ENCODE peak calls at places on chromosomes 2 and 18, in four cellular contexts. K, M, V and B are unnamed samples. For H3K36me3, the result is how much of the 10 kb centered on the place peaks cover.

GRCh38 chr18:33372442-33372841 is 68.1 kb downstream of the CCDC178 start:
- DNase-seq in K (no peak), M (no peak), V (no peak), B (no peak)

GRCh38 chr2:232075080-232075479 is 113.6 kb downstream of the DIS3L2 start:
- DNase-seq in K (no peak), M (no peak), V (no peak), B (no peak)

GRCh38 chr2:88669371-88670214 is 21.9 kb upstream of the RPIA start:
- DNase-seq in K (peak), M (no peak), V (no peak), B (no peak)

GRCh38 chr2:179677148-179677688 is 184.2 kb downstream of the ZNF385B start:
- DNase-seq in K (no peak), M (no peak), V (no peak), B (no peak)

GRCh38 chr2:121650554-121650930 is 1.3 kb upstream of the CLASP1 start:
- DNase-seq in K (peak), M (no peak), V (no peak), B (no peak)

GRCh38 chr2:23589739-23590138 is 204.8 kb downstream of the KLHL29 start:
- DNase-seq in K (no peak), M (no peak), V (no peak), B (no peak)

GRCh38 chr18:45920367-45920766 is 46.8 kb downstream of the EPG5 start:
- DNase-seq in K (no peak), M (no peak), V (peak), B (no peak)

GRCh38 chr2:20224191-20224715 is 677 bp downstream of the SDC1 start:
- DNase-seq in K (no peak), M (peak), V (no peak), B (no peak)

GRCh38 chr18:29161429-29161828 is 984.5 kb upstream of the CDH2 start:
- DNase-seq in K (no peak), M (no peak), V (no peak), B (no peak)

GRCh38 chr2:55961318-55961911 is 37.8 kb upstream of the EFEMP1 start:
- DNase-seq in K (no peak), M (no peak), V (no peak), B (peak)

GRCh38 chr2:231167745-231168459 is 30.5 kb upstream of the ARMC9 start:
- DNase-seq in K (no peak), M (no peak), V (no peak), B (no peak)

GRCh38 chr2:152497481-152498052 is 162.6 kb downstream of the FMNL2 start:
- DNase-seq in K (no peak), M (no peak), V (no peak), B (no peak)

GRCh38 chr18:64134044-64134757 is 14.7 kb downstream of the LINC00305 start:
- DNase-seq in K (no peak), M (no peak), V (no peak), B (peak)

GRCh38 chr2:216583157-216583556 is 50.1 kb upstream of the IGFBP2 start:
- DNase-seq in K (no peak), M (no peak), V (no peak), B (no peak)

GRCh38 chr2:182980115-182980514 is 58.1 kb downstream of the NCKAP1 start:
- DNase-seq in K (no peak), M (no peak), V (no peak), B (no peak)

GRCh38 chr2:29011650-29012060 is 30.6 kb downstream of the TOGARAM2 start:
- DNase-seq in K (peak), M (no peak), V (no peak), B (no peak)

GRCh38 chr18:79521806-79522205 is 126.1 kb downstream of the NFATC1 start:
- DNase-seq in K (no peak), M (no peak), V (no peak), B (no peak)

GRCh38 chr2:239532305-239532649 is 131.5 kb upstream of the HDAC4 start:
- DNase-seq in K (no peak), M (no peak), V (no peak), B (no peak)

GRCh38 chr2:21696900-21697299 is 573.1 kb downstream of the TDRD15 start:
- DNase-seq in K (no peak), M (no peak), V (no peak), B (no peak)

GRCh38 chr18:58657494-58657893 is 13.8 kb upstream of the MALT1 start:
- DNase-seq in K (no peak), M (no peak), V (no peak), B (no peak)

GRCh38 chr2:120720176-120720575 is 15.5 kb upstream of the GLI2 start:
- DNase-seq in K (no peak), M (no peak), V (no peak), B (no peak)

GRCh38 chr2:185227391-185227790 is 511.2 kb upstream of the FSIP2 start:
- DNase-seq in K (no peak), M (no peak), V (no peak), B (no peak)

GRCh38 chr2:177255227-177255601 is 9.3 kb downstream of the NFE2L2 start:
- DNase-seq in K (no peak), M (no peak), V (no peak), B (no peak)
- H3K36me3 ChIP-seq in K (under half), M (under half), V (under half), B (under half)

GRCh38 chr2:46555011-46555410 is 75.6 kb downstream of the TMEM247 start:
- DNase-seq in K (no peak), M (peak), V (no peak), B (no peak)
- H3K4me3 ChIP-seq in K (no peak), M (peak), V (no peak), B (no peak)

GRCh38 chr2:219229375-219230200 is at the start of the genes ANKZF1 and ATG9A:
- DNase-seq in K (peak), M (peak), V (peak), B (no peak)
- H3K36me3 ChIP-seq in K (under half), M (under half), V (under half), B (under half)

GRCh38 chr18:62586148-62586774 is 63.4 kb downstream of the ZCCHC2 start:
- DNase-seq in K (peak), M (peak), V (peak), B (peak)
- H3K4me3 ChIP-seq in K (no peak), M (no peak), V (no peak), B (no peak)

GRCh38 chr2:217987391-217987790 is 15.4 kb downstream of the TNS1 start:
- DNase-seq in K (no peak), M (no peak), V (no peak), B (no peak)

GRCh38 chr2:217988014-217988839 is 14.6 kb downstream of the TNS1 start:
- DNase-seq in K (peak), M (peak), V (peak), B (peak)

GRCh38 chr2:217989221-217989948 is 13.4 kb downstream of the TNS1 start:
- DNase-seq in K (no peak), M (no peak), V (no peak), B (no peak)

GRCh38 chr2:217990389-217990788 is 12.4 kb downstream of the TNS1 start:
- DNase-seq in K (no peak), M (no peak), V (no peak), B (no peak)

GRCh38 chr2:217988840-217989204 is 14.0 kb downstream of the TNS1 start:
- DNase-seq in K (no peak), M (no peak), V (no peak), B (no peak)
- H3K36me3 ChIP-seq in K (under half), M (under half), V (under half), B (under half)

GRCh38 chr18:22268641-22269128 is 99.3 kb downstream of the GATA6 start:
- DNase-seq in K (no peak), M (no peak), V (no peak), B (no peak)

GRCh38 chr18:22273101-22274039 is 104.0 kb downstream of the GATA6 start:
- DNase-seq in K (no peak), M (no peak), V (no peak), B (no peak)

GRCh38 chr18:22275706-22276333 is 106.4 kb downstream of the GATA6 start:
- DNase-seq in K (no peak), M (no peak), V (no peak), B (no peak)

GRCh38 chr18:22271030-22271429 is 101.6 kb downstream of the GATA6 start:
- DNase-seq in K (no peak), M (no peak), V (no peak), B (no peak)

GRCh38 chr18:22272242-22272641 is 102.9 kb downstream of the GATA6 start:
- DNase-seq in K (no peak), M (no peak), V (no peak), B (no peak)
- H3K4me3 ChIP-seq in K (no peak), M (no peak), V (no peak), B (no peak)

DNA sequence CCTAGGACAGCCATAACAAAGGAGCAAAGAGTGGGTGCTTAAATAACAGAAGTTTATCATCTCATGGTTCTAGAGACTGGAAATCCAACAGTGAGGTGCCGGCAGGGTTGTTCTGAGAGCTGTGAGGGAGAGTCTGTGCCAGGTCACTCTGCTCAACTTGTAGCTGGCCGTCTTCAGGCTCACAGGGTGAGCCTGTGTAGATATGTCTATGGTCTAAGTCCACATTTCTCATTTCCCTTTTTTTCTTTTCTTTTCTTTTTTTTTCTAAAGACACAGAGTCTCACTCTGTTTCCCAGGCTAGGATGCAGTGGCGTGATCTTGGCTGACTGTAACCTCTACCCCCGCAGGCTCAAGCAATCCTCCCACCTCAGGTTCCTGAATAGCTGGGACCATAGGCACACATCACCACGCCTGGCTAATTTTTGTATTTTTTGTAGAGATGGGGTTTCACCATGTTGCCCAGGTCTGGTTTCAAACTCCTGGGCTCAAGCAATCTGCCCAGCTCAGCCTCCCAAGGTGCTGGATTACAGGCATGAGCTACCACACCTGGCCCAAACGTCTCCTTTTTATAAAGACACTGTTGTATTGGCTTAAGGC is 142.2 kb downstream of the SP3 start:
- DNase-seq in K (no peak), M (peak), V (no peak), B (no peak)
- H3K36me3 ChIP-seq in K (under half), M (under half), V (under half), B (under half)